ENCODE peak calls at places on chromosome 10, in six cellular contexts. B is left kidney, D is NCI-H345, N is Right ventricle myocardium inferior, U is EL, F is NCI-H146. X is an unnamed sample.

GRCh38 chr10:47402681-47403301 is 18.7 kb upstream of the ZNF488 start:
- DNase-seq in B (peak), D (no peak), N (peak), U (peak), F (no peak), X (peak)

GRCh38 chr10:124578231-124579002 is 116.8 kb downstream of the LHPP start:
- DNase-seq in B (no peak), D (no peak), N (no peak), U (no peak), F (no peak), X (no peak)

GRCh38 chr10:62183442-62183841 is 85.2 kb downstream of the RTKN2 start:
- DNase-seq in B (no peak), D (no peak), N (no peak), U (no peak), F (no peak), X (peak)

GRCh38 chr10:13271552-13272163 is 28.2 kb downstream of the PHYH start:
- DNase-seq in B (peak), D (no peak), N (no peak), U (peak), F (peak), X (peak)

GRCh38 chr10:46516660-46517416 is 39.6 kb downstream of the GPRIN2 start:
- DNase-seq in B (peak), D (no peak), N (peak), U (peak), F (no peak), X (peak)

GRCh38 chr10:11541296-11541695 is 70.2 kb downstream of the USP6NL start:
- DNase-seq in B (no peak), D (no peak), N (no peak), U (no peak), F (no peak), X (peak)

GRCh38 chr10:28291881-28292297 is 11.0 kb downstream of the MPP7 start:
- DNase-seq in B (no peak), D (no peak), N (no peak), U (peak), F (no peak), X (no peak)

GRCh38 chr10:23404461-23404980 is 34.4 kb upstream of the OTUD1 start:
- DNase-seq in B (no peak), D (no peak), N (no peak), U (peak), F (no peak), X (no peak)

GRCh38 chr10:52217531-52217930 is 96.5 kb upstream of the DKK1 start:
- DNase-seq in B (no peak), D (no peak), N (no peak), U (no peak), F (no peak), X (no peak)

GRCh38 chr10:118481871-118482270 is 113.6 kb downstream of the PRLHR start:
- DNase-seq in B (no peak), D (no peak), N (no peak), U (no peak), F (no peak), X (peak)

GRCh38 chr10:102424916-102425315 is 4.3 kb downstream of the FBXL15 start:
- DNase-seq in B (no peak), D (no peak), N (no peak), U (no peak), F (no peak), X (no peak)

GRCh38 chr10:100651916-100652315 is 93.5 kb upstream of the PAX2 start:
- DNase-seq in B (no peak), D (no peak), N (no peak), U (no peak), F (no peak), X (no peak)

GRCh38 chr10:76829724-76830123 is 807.9 kb downstream of the KCNMA1 start:
- DNase-seq in B (no peak), D (no peak), N (no peak), U (no peak), F (no peak), X (no peak)

GRCh38 chr10:100886946-100887345 is 25.8 kb upstream of the SLF2 start:
- DNase-seq in B (peak), D (no peak), N (peak), U (no peak), F (no peak), X (no peak)

GRCh38 chr10:130193493-130194193 is 57.5 kb downstream of the GLRX3 start:
- DNase-seq in B (peak), D (no peak), N (no peak), U (no peak), F (no peak), X (no peak)

GRCh38 chr10:46227571-46228075 is 59.2 kb upstream of the ANTXRL start:
- DNase-seq in B (no peak), D (no peak), N (no peak), U (no peak), F (no peak), X (no peak)

GRCh38 chr10:5991708-5992107 is 14.4 kb upstream of the IL15RA start:
- DNase-seq in B (no peak), D (no peak), N (no peak), U (no peak), F (no peak), X (no peak)

GRCh38 chr10:118799779-118800178 is 45.0 kb upstream of the CACUL1 start:
- DNase-seq in B (no peak), D (peak), N (no peak), U (peak), F (no peak), X (peak)